ENCODE peak calls at places on chromosome 16, in five cellular contexts. I is NCI-H2171 treated with DMSO at 0.1 percent for 48 hours; B is stimulated activated CD8-positive, alpha-beta memory T cell treated with anti-CD3 and anti-CD28 coated beads, Interleukin-4, amount 100 ng/mL, for 1 hour; P is neural progenitor cell; M is NCI-H1105 treated with DMSO at 0.1 percent for 48 hours. L is an unnamed sample.
A peak's percentile ranks its signal among the peaks of the same experiment; 100 is the strongest.

GRCh38 chr16:15509593-15510520 is 75.5 kb downstream of the BMERB1 start:
- DNase-seq in I (no peak), B (no peak), M (no peak), P (peak; percentile 52), L (peak; percentile 13)

GRCh38 chr16:3509470-3509928 is 8.7 kb downstream of the CLUAP1 start:
- DNase-seq in P (no peak), B (peak; percentile 50), I (no peak), M (no peak), L (no peak)

GRCh38 chr16:22843122-22843521 is 29.2 kb downstream of the HS3ST2 start:
- DNase-seq in M (no peak), B (no peak), P (no peak), I (no peak), L (no peak)

GRCh38 chr16:62404857-62405611 is 368.8 kb upstream of the CDH8 start:
- DNase-seq in M (no peak), I (no peak), P (no peak), B (no peak), L (no peak)

GRCh38 chr16:57704011-57704904 is 9.7 kb downstream of the DRC7 start:
- DNase-seq in P (no peak), I (no peak), M (no peak), B (no peak), L (no peak)

GRCh38 chr16:56620311-56620897 is 5.2 kb upstream of the MT1E start:
- DNase-seq in M (no peak), P (no peak), I (peak; percentile 11), B (no peak), L (no peak)

GRCh38 chr16:22625948-22626347 is 115.3 kb downstream of the NPIPB5 start:
- DNase-seq in M (no peak), P (no peak), B (no peak), I (no peak), L (no peak)

GRCh38 chr16:31477220-31478216 is 5.4 kb upstream of the SLC5A2 start:
- DNase-seq in P (peak; percentile 52), M (no peak), B (no peak), I (no peak), L (no peak)

GRCh38 chr16:20784204-20784603 is 20.4 kb downstream of the ACSM3 start:
- DNase-seq in P (no peak), B (no peak), M (no peak), I (no peak), L (no peak)

GRCh38 chr16:56683424-56684162 is 1.3 kb downstream of the MT1X start:
- DNase-seq in B (no peak), I (peak; percentile 19), P (no peak), M (no peak), L (no peak)

GRCh38 chr16:61014869-61015268 is 1021.4 kb downstream of the CDH8 start:
- DNase-seq in B (no peak), P (no peak), M (no peak), I (no peak), L (no peak)

GRCh38 chr16:50396770-50397525 is 28.2 kb upstream of the BRD7 start:
- DNase-seq in M (no peak), P (no peak), I (no peak), B (no peak), L (no peak)

GRCh38 chr16:58360041-58360634 is 32.1 kb upstream of the GINS3 start:
- DNase-seq in B (no peak), M (no peak), P (no peak), I (no peak), L (no peak)

GRCh38 chr16:4859900-4860255 is 12.6 kb downstream of the UBN1 start:
- DNase-seq in M (no peak), I (no peak), B (no peak), P (no peak), L (no peak)

GRCh38 chr16:85570213-85570734 is 42.8 kb upstream of the GSE1 start:
- DNase-seq in B (no peak), P (no peak), I (no peak), M (no peak), L (no peak)

GRCh38 chr16:81096715-81097208 is 567 bp upstream of the GCSH start:
- DNase-seq in B (no peak), M (no peak), P (no peak), I (no peak), L (no peak)

GRCh38 chr16:21264226-21265036 is 13.7 kb downstream of the CRYM start:
- DNase-seq in P (peak; percentile 34), B (no peak), M (no peak), I (no peak), L (no peak)

GRCh38 chr16:56932588-56933265 is 785 bp downstream of the HERPUD1 start:
- DNase-seq in B (peak; percentile 10), I (peak; percentile 29), M (peak; percentile 35), P (peak; percentile 69), L (no peak)

GRCh38 chr16:56558024-56558747 is 6.7 kb upstream of the MT4 start:
- DNase-seq in B (no peak), M (peak; percentile 100), P (no peak), I (peak; percentile 84), L (peak; percentile 90)

GRCh38 chr16:88922114-88922825 is 54.7 kb downstream of the CBFA2T3 start:
- DNase-seq in P (peak; percentile 54), B (no peak), I (no peak), M (no peak), L (no peak)

GRCh38 chr16:19138601-19139000 is 24.8 kb downstream of the ITPRIPL2 start:
- DNase-seq in P (no peak), I (peak; percentile 55), M (peak; percentile 20), B (no peak), L (no peak)

GRCh38 chr16:31105677-31106213 is 2.4 kb upstream of the BCKDK start:
- DNase-seq in P (peak; percentile 75), M (no peak), B (peak; percentile 65), I (peak; percentile 32), L (peak; percentile 41)

GRCh38 chr16:57134982-57135381 is 42.6 kb downstream of the CPNE2 start:
- DNase-seq in B (no peak), P (no peak), I (peak; percentile 13), M (no peak), L (no peak)

GRCh38 chr16:1542166-1542500 is 8.7 kb downstream of the TMEM204 start:
- DNase-seq in I (no peak), B (no peak), M (no peak), P (no peak), L (no peak)

GRCh38 chr16:81315271-81316175 is 761 bp downstream of the GAN start:
- DNase-seq in I (peak; percentile 9), P (peak; percentile 45), B (peak; percentile 11), M (no peak), L (no peak)

GRCh38 chr16:80997139-80997798 is 9.4 kb downstream of the CMC2 start:
- DNase-seq in P (no peak), B (no peak), I (no peak), M (no peak), L (no peak)

GRCh38 chr16:68519225-68519745 is 19.8 kb upstream of the ZFP90 start:
- DNase-seq in M (no peak), I (no peak), B (no peak), P (no peak), L (no peak)

GRCh38 chr16:31243734-31244670 is 15.8 kb upstream of the ITGAM start:
- DNase-seq in P (no peak), M (no peak), I (no peak), B (no peak), L (no peak)

GRCh38 chr16:80792031-80792430 is 12.4 kb downstream of the CDYL2 start:
- DNase-seq in P (no peak), M (no peak), I (no peak), B (no peak), L (no peak)

GRCh38 chr16:65754799-65755691 is 611.4 kb upstream of the CDH5 start:
- DNase-seq in B (no peak), I (no peak), P (no peak), M (no peak), L (no peak)

GRCh38 chr16:610513-611381 is 20.0 kb upstream of the WFIKKN1 start:
- DNase-seq in B (peak; percentile 28), I (no peak), P (peak; percentile 71), M (peak; percentile 4), L (peak; percentile 40)

GRCh38 chr16:27408012-27408601 is 6.1 kb downstream of the IL21R start:
- DNase-seq in M (no peak), B (peak; percentile 18), I (no peak), P (no peak), L (no peak)

GRCh38 chr16:67504190-67505021 is 21.1 kb upstream of the AGRP start:
- DNase-seq in I (no peak), P (no peak), B (peak; percentile 24), M (no peak), L (no peak)

GRCh38 chr16:30032083-30032819 is 1.2 kb upstream of the TLCD3B start:
- DNase-seq in M (peak; percentile 80), B (peak; percentile 28), I (peak; percentile 85), P (peak; percentile 83), L (peak; percentile 80)

GRCh38 chr16:50252874-50253510 is 13.4 kb upstream of the ADCY7 start:
- DNase-seq in P (no peak), I (no peak), M (no peak), B (no peak), L (no peak)

GRCh38 chr16:61654962-61655361 is 381.3 kb downstream of the CDH8 start:
- DNase-seq in P (no peak), M (no peak), B (no peak), I (no peak), L (no peak)

GRCh38 chr16:5175263-5175662 is 77.7 kb upstream of the EEF2KMT start:
- DNase-seq in M (no peak), B (no peak), P (no peak), I (peak; percentile 36), L (no peak)

GRCh38 chr16:80804061-80804450 is 342 bp downstream of the CDYL2 start:
- DNase-seq in P (no peak), I (no peak), B (no peak), M (peak; percentile 11), L (no peak)